ENCODE peak calls at places on chromosomes 4 and X, in eight cellular contexts. P is upper lobe of left lung; U is heart right ventricle; T is breast epithelium; I is CD8-positive, alpha-beta T cell; Y is substantia nigra; S is HCT116; J is gastrocnemius medialis. C is an unnamed sample.

GRCh38 chr4:187380181-187380581 is 615.4 kb upstream of the ZFP42 start:
- DNase-seq in P (peak), I (no peak), U (no peak), S (peak), J (no peak), T (no peak), Y (no peak), C (no peak)

GRCh38 chr4:152193059-152193458 is 342.8 kb downstream of the FBXW7 start:
- DNase-seq in S (no peak), Y (no peak), T (no peak), I (no peak), J (no peak), P (no peak), U (no peak), C (no peak)

GRCh38 chr4:112145820-112146813 is 863 bp downstream of the FAM241A start:
- DNase-seq in J (peak), U (peak), P (peak), T (peak), I (peak), S (no peak), Y (no peak), C (peak)

GRCh38 chr4:105558277-105558676 is 5.9 kb downstream of the ARHGEF38 start:
- DNase-seq in T (no peak), Y (no peak), P (no peak), I (no peak), S (no peak), U (no peak), J (no peak), C (no peak)

GRCh38 chr4:146311238-146311970 is 97.1 kb downstream of the REELD1 start:
- DNase-seq in S (no peak), T (no peak), J (no peak), Y (no peak), U (no peak), I (no peak), P (no peak), C (no peak)

GRCh38 chrX:115553171-115553570 is 7.8 kb upstream of the PLS3 start:
- DNase-seq in P (no peak), Y (no peak), I (no peak), T (no peak), U (no peak), J (no peak), S (no peak), C (no peak)

GRCh38 chrX:78754917-78755316 is 7.4 kb downstream of the LPAR4 start:
- DNase-seq in J (no peak), P (no peak), U (no peak), Y (no peak), T (no peak), I (no peak), S (no peak), C (no peak)

GRCh38 chr4:150283689-150284088 is 205.4 kb downstream of the DCLK2 start:
- DNase-seq in Y (no peak), S (no peak), U (no peak), J (no peak), P (no peak), T (no peak), I (no peak), C (no peak)

GRCh38 chr4:15239866-15240265 is 188.0 kb upstream of the C1QTNF7 start:
- DNase-seq in T (no peak), J (no peak), S (no peak), I (no peak), U (no peak), Y (no peak), P (no peak), C (no peak)

GRCh38 chr4:123986268-123986798 is 589.7 kb downstream of the SPRY1 start:
- DNase-seq in S (no peak), U (peak), J (peak), T (peak), Y (no peak), P (no peak), I (no peak), C (peak)

GRCh38 chrX:134717698-134718328 is 59.5 kb upstream of the PLAC1 start:
- DNase-seq in U (no peak), J (no peak), I (no peak), P (no peak), S (no peak), Y (no peak), T (no peak), C (no peak)

GRCh38 chr4:94575652-94576051 is 123.9 kb downstream of the PDLIM5 start:
- DNase-seq in S (no peak), J (no peak), P (no peak), Y (no peak), U (no peak), T (no peak), I (no peak), C (no peak)

GRCh38 chr4:1328267-1329155 is 18.5 kb upstream of the UVSSA start:
- DNase-seq in I (no peak), Y (no peak), P (no peak), S (no peak), U (no peak), T (no peak), J (no peak), C (peak)

GRCh38 chr4:172962564-172963353 is 205.9 kb upstream of the GALNT7 start:
- DNase-seq in T (peak), S (no peak), Y (no peak), P (peak), U (no peak), J (no peak), I (no peak), C (no peak)

GRCh38 chr4:139942284-139942683 is 211.7 kb downstream of the MAML3 start:
- DNase-seq in T (no peak), U (no peak), I (no peak), P (no peak), Y (no peak), J (no peak), S (no peak), C (no peak)

GRCh38 chrX:44043496-44043895 is 70.3 kb upstream of the NDP start:
- DNase-seq in T (no peak), I (no peak), P (no peak), U (no peak), J (no peak), Y (no peak), S (no peak), C (no peak)

GRCh38 chrX:116204947-116205346 is 34.4 kb downstream of the AGTR2 start:
- DNase-seq in T (no peak), J (no peak), P (no peak), I (no peak), U (no peak), Y (no peak), S (peak), C (no peak)

GRCh38 chr4:2251795-2252529 is 9.9 kb downstream of the MXD4 start:
- DNase-seq in T (no peak), P (peak), I (peak), U (no peak), J (no peak), S (no peak), Y (no peak), C (peak)

GRCh38 chr4:28822163-28822562 is 1898.0 kb upstream of the PCDH7 start:
- DNase-seq in J (no peak), P (no peak), T (no peak), U (no peak), Y (no peak), I (no peak), S (no peak), C (no peak)

GRCh38 chr4:89134775-89135319 is 23.5 kb downstream of the TIGD2 start:
- DNase-seq in P (no peak), T (no peak), Y (no peak), J (no peak), I (no peak), S (no peak), U (no peak), C (no peak)

GRCh38 chr4:76060506-76060905 is 14.0 kb upstream of the ART3 start:
- DNase-seq in P (no peak), I (no peak), T (no peak), Y (no peak), J (no peak), S (no peak), U (no peak), C (no peak)

GRCh38 chr4:1533501-1534064 is 127.3 kb upstream of the NKX1-1 start:
- DNase-seq in I (no peak), Y (no peak), U (peak), P (no peak), S (no peak), J (no peak), T (no peak), C (no peak)

GRCh38 chr4:181147421-181147951 is 1095.7 kb upstream of the TENM3 start:
- DNase-seq in J (no peak), P (no peak), U (no peak), T (no peak), S (no peak), I (no peak), Y (no peak), C (peak)

GRCh38 chr4:2935762-2936743 is 27.2 kb downstream of the NOP14 start:
- DNase-seq in P (peak), I (peak), U (no peak), J (peak), S (peak), T (peak), Y (no peak), C (peak)

GRCh38 chrX:41720125-41720780 is 3.7 kb upstream of the GPR82 start:
- DNase-seq in T (no peak), I (peak), U (no peak), S (no peak), J (no peak), Y (no peak), P (no peak), C (no peak)

GRCh38 chr4:68906238-68907137 is 45.1 kb downstream of the UGT2A3 start:
- DNase-seq in U (no peak), J (no peak), T (no peak), P (no peak), I (no peak), Y (no peak), S (no peak), C (no peak)

GRCh38 chrX:13742397-13743176 is 8.0 kb downstream of the OFD1 start:
- DNase-seq in S (no peak), P (peak), U (no peak), Y (no peak), J (no peak), T (no peak), I (peak), C (no peak)

GRCh38 chr4:52914051-52914605 is 52.0 kb downstream of the RASL11B start:
- DNase-seq in P (no peak), J (no peak), T (no peak), Y (no peak), I (no peak), U (no peak), S (no peak), C (no peak)

GRCh38 chr4:2930821-2931764 is 32.1 kb downstream of the NOP14 start:
- DNase-seq in P (peak), U (peak), Y (no peak), T (peak), S (no peak), J (peak), I (no peak), C (no peak)

GRCh38 chr4:113684534-113685091 is 76.9 kb downstream of the CAMK2D start:
- DNase-seq in Y (no peak), S (no peak), I (no peak), T (peak), U (peak), J (peak), P (peak), C (peak)

GRCh38 chrX:100648601-100649417 is 4.8 kb downstream of the SRPX2 start:
- DNase-seq in I (no peak), P (no peak), U (no peak), J (peak), S (no peak), T (no peak), Y (no peak), C (no peak)

GRCh38 chr4:108118505-108118904 is 50.2 kb downstream of the LEF1 start:
- DNase-seq in Y (no peak), T (no peak), U (no peak), I (no peak), P (no peak), S (no peak), J (no peak), C (no peak)

GRCh38 chr4:56757270-56757746 is 64.2 kb downstream of the SPINK2 start:
- DNase-seq in T (no peak), I (peak), S (no peak), P (peak), J (no peak), U (no peak), Y (no peak), C (no peak)

GRCh38 chr4:69689530-69690111 is 36.6 kb upstream of the UGT2A1 start:
- DNase-seq in I (no peak), S (peak), P (no peak), U (no peak), J (no peak), T (no peak), Y (no peak), C (no peak)

GRCh38 chr4:174467107-174467506 is 55.2 kb downstream of the HPGD start:
- DNase-seq in P (no peak), J (no peak), U (no peak), S (no peak), Y (no peak), I (no peak), T (no peak), C (no peak)

GRCh38 chr4:182265881-182266280 is 22.7 kb downstream of the TENM3 start:
- DNase-seq in Y (no peak), I (no peak), J (no peak), U (no peak), S (peak), P (no peak), T (no peak), C (no peak)

GRCh38 chrX:134236690-134237362 is at the start of gene CCDC160:
- DNase-seq in J (peak), Y (no peak), T (no peak), P (peak), S (peak), I (no peak), U (peak), C (peak)

GRCh38 chr4:3630934-3631585 is 98.8 kb upstream of the LRPAP1 start:
- DNase-seq in I (no peak), U (no peak), S (no peak), P (no peak), J (no peak), T (no peak), Y (no peak), C (no peak)

GRCh38 chr4:99179178-99179577 is 35.1 kb upstream of the ADH4 start:
- DNase-seq in J (no peak), P (no peak), I (no peak), Y (no peak), U (no peak), S (no peak), T (no peak), C (no peak)

GRCh38 chrX:23828894-23829293 is 45.9 kb downstream of the SAT1 start:
- DNase-seq in S (no peak), U (no peak), T (no peak), P (no peak), J (no peak), I (no peak), Y (no peak), C (no peak)

DNA sequence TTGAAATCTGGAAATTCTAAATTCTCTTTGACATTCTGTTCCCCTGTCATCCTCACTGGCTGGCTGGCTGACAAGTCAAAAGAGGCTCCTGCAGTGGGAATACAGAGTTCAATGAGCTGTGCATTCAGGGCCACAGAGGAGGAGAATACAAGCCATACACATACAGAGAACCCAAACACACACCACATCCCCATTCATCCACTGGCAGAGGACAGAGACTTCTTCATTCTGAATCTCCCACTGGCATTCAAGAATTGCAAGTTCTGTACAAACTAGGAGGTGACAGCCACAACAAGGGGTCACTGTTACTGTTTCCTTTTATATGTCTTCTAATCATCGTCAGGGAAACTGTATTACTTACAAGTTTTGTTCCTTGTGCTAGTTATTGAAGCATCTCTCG is 49.8 kb downstream of the SAT1 start:
- DNase-seq in I (no peak), Y (no peak), T (no peak), S (no peak), P (no peak), U (no peak), J (no peak), C (no peak)
- H3K27ac ChIP-seq in I (no peak), Y (no peak), T (no peak), S (no peak), P (no peak), U (no peak), J (no peak), C (no peak)

DNA sequence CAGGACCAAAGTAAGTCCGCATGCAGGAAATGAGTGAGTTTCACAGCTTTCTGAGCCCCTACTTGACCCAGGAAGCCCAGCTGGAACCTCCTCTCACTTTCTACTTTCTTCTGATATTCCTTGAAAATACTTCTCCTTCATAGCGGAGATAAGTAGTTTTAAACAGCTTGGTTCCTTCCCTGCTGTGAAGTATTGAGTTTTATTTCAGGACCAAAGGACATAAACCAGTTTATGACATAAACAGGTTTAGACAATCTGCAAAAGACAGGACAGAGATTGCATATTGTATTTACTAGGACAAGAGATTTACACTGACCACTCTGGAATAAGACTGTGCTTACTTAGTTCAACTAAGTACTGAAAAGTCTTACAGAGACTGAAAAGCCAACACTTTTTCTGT is 54.8 kb downstream of the PAGE2 start:
- DNase-seq in T (no peak), I (no peak), J (no peak), Y (no peak), U (no peak), P (no peak), S (no peak), C (no peak)
- H3K27ac ChIP-seq in T (no peak), I (no peak), J (no peak), Y (no peak), U (no peak), P (no peak), S (no peak), C (no peak)

DNA sequence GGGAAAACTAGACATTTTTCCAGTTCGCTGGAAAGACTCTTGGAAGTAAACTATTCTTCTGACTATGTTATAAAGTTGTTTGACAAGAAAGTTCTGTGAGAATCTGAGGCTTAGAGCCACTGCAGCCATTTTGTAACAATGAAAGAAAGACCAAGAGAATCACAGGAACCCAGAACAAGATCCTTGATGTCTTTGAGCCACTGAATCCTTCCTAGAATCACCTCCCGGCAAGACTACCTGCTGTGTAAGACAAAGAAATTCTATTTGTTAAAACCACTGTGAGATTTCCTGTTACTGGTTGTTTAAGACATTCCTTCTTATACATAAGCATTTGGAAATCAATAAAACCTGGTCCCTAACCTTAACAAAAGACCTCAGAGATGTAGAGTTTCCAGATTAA is 175.7 kb upstream of the RASGEF1B start:
- DNase-seq in U (no peak), S (no peak), P (no peak), T (no peak), I (no peak), J (no peak), Y (no peak), C (no peak)
- H3K27ac ChIP-seq in U (no peak), S (no peak), P (no peak), T (no peak), I (no peak), J (no peak), Y (no peak), C (no peak)

DNA sequence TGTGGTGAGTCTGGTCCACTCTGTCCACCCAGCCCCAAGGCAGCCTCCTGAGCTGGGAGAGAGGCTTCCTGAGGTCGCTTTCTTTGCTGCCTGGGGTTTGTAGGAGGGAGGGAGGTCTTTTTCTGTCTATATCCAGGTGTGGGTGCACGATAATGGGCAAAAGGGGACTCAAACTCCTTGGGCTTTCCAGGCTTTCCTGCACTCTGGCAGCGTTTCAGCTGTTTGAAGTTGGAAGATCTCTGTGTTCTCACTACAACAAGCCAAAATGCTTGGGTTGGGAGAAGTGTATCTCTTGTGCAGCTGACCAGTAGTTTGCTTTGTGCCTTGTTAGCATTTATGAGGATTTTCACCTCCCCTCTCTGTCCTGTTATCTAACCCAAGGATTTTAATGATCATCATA is 126.3 kb downstream of the REPS2 start:
- DNase-seq in P (no peak), I (no peak), U (no peak), Y (no peak), S (no peak), T (no peak), J (no peak), C (peak)
- H3K27ac ChIP-seq in P (no peak), I (no peak), U (no peak), Y (no peak), S (no peak), T (no peak), J (no peak), C (no peak)

DNA sequence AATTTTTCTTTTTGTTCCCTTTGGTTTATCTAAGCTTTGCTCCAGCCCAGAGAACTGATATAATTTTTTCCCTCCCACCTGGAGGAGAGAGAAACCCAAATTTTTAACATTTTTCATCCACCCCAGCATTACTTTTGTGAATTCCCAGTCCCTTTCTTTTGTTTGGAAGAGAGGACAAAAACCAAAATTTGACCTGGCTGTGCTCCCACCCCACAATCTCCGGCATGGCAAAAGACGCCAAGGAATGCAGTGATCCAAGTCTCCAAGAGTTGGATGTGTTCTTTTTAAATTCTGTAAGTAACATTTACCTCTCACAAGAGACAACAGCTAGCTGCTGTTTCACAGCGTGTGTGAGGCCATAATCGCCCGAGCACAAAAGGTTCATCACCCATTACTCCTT is 25.2 kb upstream of the FAM156A start:
- DNase-seq in J (no peak), S (no peak), Y (no peak), P (no peak), I (no peak), U (no peak), T (no peak), C (no peak)
- H3K27ac ChIP-seq in J (no peak), S (no peak), Y (no peak), P (no peak), I (no peak), U (peak), T (peak), C (peak)

DNA sequence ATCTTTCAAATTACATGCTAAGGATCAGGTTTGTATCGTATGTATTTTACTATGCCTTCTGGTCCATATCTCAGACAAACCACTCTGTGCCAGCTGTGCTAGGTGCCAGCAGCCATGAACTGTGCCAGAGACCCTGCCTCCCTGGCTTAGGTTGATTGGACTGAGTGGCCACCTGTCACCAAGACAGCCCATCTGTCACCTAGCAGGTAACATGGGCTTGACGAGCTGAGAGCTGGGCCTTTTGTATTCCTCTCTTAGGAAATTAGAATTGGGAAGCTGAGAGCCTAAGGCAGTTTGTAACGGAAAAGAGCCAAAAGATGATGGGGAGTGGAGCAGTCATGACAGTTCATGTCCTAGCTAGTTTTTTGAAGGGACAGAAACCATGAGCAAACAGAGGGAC is 42.5 kb downstream of the TMEM164 start:
- DNase-seq in I (no peak), P (no peak), J (no peak), T (no peak), U (peak), S (no peak), Y (no peak), C (no peak)
- H3K27ac ChIP-seq in I (no peak), P (no peak), J (peak), T (no peak), U (peak), S (no peak), Y (no peak), C (peak)